ENCODE peak calls at places on chromosomes 7 and 10, in six cellular contexts. One of them, this sample, is unnamed.

GRCh38 chr7:106287786-106288185 is 3.0 kb upstream of the NAMPT start:
- DNase-seq in mesothelial cell of epicardium: no peak
- DNase-seq in endodermal cell: no peak
- DNase-seq in body of pancreas: no peak
- DNase-seq in spleen: no peak
- DNase-seq in GM06990: no peak
- DNase-seq in this sample: no peak

GRCh38 chr7:80662252-80662651 is 23.8 kb downstream of the CD36 start:
- DNase-seq in mesothelial cell of epicardium: no peak
- DNase-seq in endodermal cell: no peak
- DNase-seq in body of pancreas: no peak
- DNase-seq in spleen: no peak
- DNase-seq in GM06990: no peak
- DNase-seq in this sample: no peak

GRCh38 chr10:130141878-130142277 is 5.7 kb downstream of the GLRX3 start:
- DNase-seq in mesothelial cell of epicardium: no peak
- DNase-seq in endodermal cell: no peak
- DNase-seq in body of pancreas: no peak
- DNase-seq in spleen: no peak
- DNase-seq in GM06990: no peak
- DNase-seq in this sample: no peak

GRCh38 chr7:150941983-150942590 is 36.0 kb downstream of the KCNH2 start:
- DNase-seq in mesothelial cell of epicardium: no peak
- DNase-seq in endodermal cell: peak; percentile 79
- DNase-seq in body of pancreas: peak; percentile 10
- DNase-seq in spleen: peak; percentile 82
- DNase-seq in GM06990: no peak
- DNase-seq in this sample: no peak

GRCh38 chr7:27661776-27662489 is 750 bp downstream of the HIBADH start:
- DNase-seq in mesothelial cell of epicardium: no peak
- DNase-seq in endodermal cell: peak; percentile 82
- DNase-seq in body of pancreas: no peak
- DNase-seq in spleen: peak; percentile 86
- DNase-seq in GM06990: no peak
- DNase-seq in this sample: peak; percentile 26

GRCh38 chr10:82505009-82505408 is 630.0 kb downstream of the NRG3 start:
- DNase-seq in mesothelial cell of epicardium: no peak
- DNase-seq in endodermal cell: no peak
- DNase-seq in body of pancreas: no peak
- DNase-seq in spleen: no peak
- DNase-seq in GM06990: no peak
- DNase-seq in this sample: no peak

GRCh38 chr7:17370901-17371550 is 72.6 kb downstream of the AHR start:
- DNase-seq in mesothelial cell of epicardium: no peak
- DNase-seq in endodermal cell: no peak
- DNase-seq in body of pancreas: no peak
- DNase-seq in spleen: no peak
- DNase-seq in GM06990: no peak
- DNase-seq in this sample: no peak

GRCh38 chr10:79490400-79491081 is 21.8 kb upstream of the EIF5AL1 start:
- DNase-seq in mesothelial cell of epicardium: no peak
- DNase-seq in endodermal cell: peak; percentile 59
- DNase-seq in body of pancreas: no peak
- DNase-seq in spleen: no peak
- DNase-seq in GM06990: no peak
- DNase-seq in this sample: no peak

GRCh38 chr10:119706521-119707278 is 19.1 kb upstream of the INPP5F start:
- DNase-seq in mesothelial cell of epicardium: no peak
- DNase-seq in endodermal cell: peak; percentile 57
- DNase-seq in body of pancreas: no peak
- DNase-seq in spleen: no peak
- DNase-seq in GM06990: no peak
- DNase-seq in this sample: no peak

GRCh38 chr7:151687523-151688235 is 168.0 kb upstream of the RHEB start:
- DNase-seq in mesothelial cell of epicardium: no peak
- DNase-seq in endodermal cell: peak; percentile 93
- DNase-seq in body of pancreas: peak; percentile 60
- DNase-seq in spleen: no peak
- DNase-seq in GM06990: no peak
- DNase-seq in this sample: peak; percentile 49

GRCh38 chr7:26451997-26452396 is 160.3 kb downstream of the SNX10 start:
- DNase-seq in mesothelial cell of epicardium: no peak
- DNase-seq in endodermal cell: peak; percentile 80
- DNase-seq in body of pancreas: no peak
- DNase-seq in spleen: no peak
- DNase-seq in GM06990: no peak
- DNase-seq in this sample: no peak

GRCh38 chr10:131024259-131025131 is 287.0 kb downstream of the TCERG1L start:
- DNase-seq in mesothelial cell of epicardium: no peak
- DNase-seq in endodermal cell: no peak
- DNase-seq in body of pancreas: no peak
- DNase-seq in spleen: peak; percentile 38
- DNase-seq in GM06990: no peak
- DNase-seq in this sample: no peak

GRCh38 chr10:125739994-125740679 is 20.6 kb downstream of the EDRF1 start:
- DNase-seq in mesothelial cell of epicardium: no peak
- DNase-seq in endodermal cell: no peak
- DNase-seq in body of pancreas: no peak
- DNase-seq in spleen: no peak
- DNase-seq in GM06990: no peak
- DNase-seq in this sample: no peak

GRCh38 chr10:125734148-125734547 is 14.6 kb downstream of the EDRF1 start:
- DNase-seq in mesothelial cell of epicardium: no peak
- DNase-seq in endodermal cell: no peak
- DNase-seq in body of pancreas: no peak
- DNase-seq in spleen: no peak
- DNase-seq in GM06990: no peak
- DNase-seq in this sample: no peak

GRCh38 chr10:125734823-125735222 is 15.3 kb downstream of the EDRF1 start:
- DNase-seq in mesothelial cell of epicardium: no peak
- DNase-seq in endodermal cell: no peak
- DNase-seq in body of pancreas: no peak
- DNase-seq in spleen: no peak
- DNase-seq in GM06990: no peak
- DNase-seq in this sample: no peak
- TF ChIP-seq CTCF in mesothelial cell of epicardium: peak; percentile 25
- TF ChIP-seq CTCF in endodermal cell: peak; percentile 64
- TF ChIP-seq CTCF in body of pancreas: no peak
- TF ChIP-seq CTCF in spleen: no peak
- TF ChIP-seq CTCF in GM06990: no peak
- TF ChIP-seq CTCF in this sample: peak; percentile 28

GRCh38 chr7:114921636-114922150 is at the start of gene MDFIC:
- DNase-seq in mesothelial cell of epicardium: no peak
- DNase-seq in endodermal cell: no peak
- DNase-seq in body of pancreas: peak; percentile 40
- DNase-seq in spleen: peak; percentile 75
- DNase-seq in GM06990: no peak
- DNase-seq in this sample: no peak
- TF ChIP-seq CTCF in mesothelial cell of epicardium: no peak
- TF ChIP-seq CTCF in endodermal cell: no peak
- TF ChIP-seq CTCF in body of pancreas: peak; percentile 7
- TF ChIP-seq CTCF in spleen: no peak
- TF ChIP-seq CTCF in GM06990: no peak
- TF ChIP-seq CTCF in this sample: no peak

GRCh38 chr7:123749537-123749857 is 694 bp upstream of the WASL start:
- DNase-seq in mesothelial cell of epicardium: no peak
- DNase-seq in endodermal cell: no peak
- DNase-seq in body of pancreas: no peak
- DNase-seq in spleen: no peak
- DNase-seq in GM06990: no peak
- DNase-seq in this sample: no peak
- TF ChIP-seq CTCF in mesothelial cell of epicardium: no peak
- TF ChIP-seq CTCF in endodermal cell: peak; percentile 44
- TF ChIP-seq CTCF in body of pancreas: peak; percentile 44
- TF ChIP-seq CTCF in spleen: peak; percentile 13
- TF ChIP-seq CTCF in GM06990: no peak
- TF ChIP-seq CTCF in this sample: peak; percentile 37

GRCh38 chr7:22481726-22482125 is 18.3 kb downstream of the STEAP1B start:
- DNase-seq in mesothelial cell of epicardium: no peak
- DNase-seq in endodermal cell: no peak
- DNase-seq in body of pancreas: no peak
- DNase-seq in spleen: no peak
- DNase-seq in GM06990: no peak
- DNase-seq in this sample: no peak
- TF ChIP-seq CTCF in mesothelial cell of epicardium: no peak
- TF ChIP-seq CTCF in endodermal cell: no peak
- TF ChIP-seq CTCF in body of pancreas: no peak
- TF ChIP-seq CTCF in spleen: no peak
- TF ChIP-seq CTCF in GM06990: no peak
- TF ChIP-seq CTCF in this sample: no peak

DNA sequence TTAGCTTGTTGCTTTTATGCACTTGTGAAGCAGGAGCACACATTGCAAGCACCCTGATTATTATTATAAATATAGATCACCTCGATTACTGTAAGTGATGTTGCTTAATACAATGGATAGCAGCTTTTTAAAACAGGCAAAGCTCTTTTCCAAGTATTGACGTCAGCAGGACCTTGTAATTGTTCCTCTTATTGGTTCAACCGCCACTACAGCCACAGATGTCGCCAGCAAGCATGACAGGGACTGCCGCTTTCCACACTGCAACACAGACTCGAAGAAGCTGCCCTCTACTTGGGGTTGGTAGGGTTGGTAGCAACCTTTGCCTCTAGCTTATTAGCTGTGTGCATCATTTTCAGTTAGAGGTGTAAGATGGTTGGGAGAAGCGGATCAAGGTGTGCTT is 167.6 kb downstream of the ZNF365 start:
- DNase-seq in mesothelial cell of epicardium: no peak
- DNase-seq in endodermal cell: no peak
- DNase-seq in body of pancreas: no peak
- DNase-seq in spleen: no peak
- DNase-seq in GM06990: no peak
- DNase-seq in this sample: no peak
- TF ChIP-seq CTCF in mesothelial cell of epicardium: no peak
- TF ChIP-seq CTCF in endodermal cell: no peak
- TF ChIP-seq CTCF in body of pancreas: no peak
- TF ChIP-seq CTCF in spleen: no peak
- TF ChIP-seq CTCF in GM06990: no peak
- TF ChIP-seq CTCF in this sample: no peak

DNA sequence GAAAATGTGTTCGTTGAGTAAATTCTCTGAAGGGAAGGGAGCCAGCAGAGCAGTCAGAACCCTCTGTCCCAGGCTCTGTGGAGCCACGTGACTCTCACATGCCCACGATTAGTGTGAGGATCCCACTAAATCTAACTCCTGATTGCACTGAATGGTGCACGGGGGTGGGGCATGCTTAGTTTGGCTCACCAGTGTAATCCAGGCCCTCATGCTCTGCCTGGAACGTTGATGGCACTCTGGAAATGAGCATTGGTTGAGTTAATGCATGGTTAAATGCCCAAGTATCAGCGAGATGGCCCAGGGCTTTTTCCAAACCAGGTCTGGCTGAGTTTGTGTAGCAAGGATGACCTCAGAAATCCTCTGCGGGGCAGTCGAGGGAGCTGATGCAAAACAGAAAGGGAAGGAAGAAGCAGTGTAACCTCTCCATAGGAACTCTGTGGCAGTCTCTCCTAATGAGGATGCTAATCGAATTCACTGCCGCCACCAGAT is 98.3 kb downstream of the C10orf105 start:
- DNase-seq in mesothelial cell of epicardium: no peak
- DNase-seq in endodermal cell: peak; percentile 80
- DNase-seq in body of pancreas: no peak
- DNase-seq in spleen: no peak
- DNase-seq in GM06990: no peak
- DNase-seq in this sample: no peak
- TF ChIP-seq CTCF in mesothelial cell of epicardium: no peak
- TF ChIP-seq CTCF in endodermal cell: peak; percentile 40
- TF ChIP-seq CTCF in body of pancreas: no peak
- TF ChIP-seq CTCF in spleen: no peak
- TF ChIP-seq CTCF in GM06990: no peak
- TF ChIP-seq CTCF in this sample: no peak

GRCh38 chr10:34079702-34080484 is 735.2 kb downstream of the PARD3 start:
- DNase-seq in mesothelial cell of epicardium: no peak
- DNase-seq in endodermal cell: no peak
- DNase-seq in body of pancreas: no peak
- DNase-seq in spleen: no peak
- DNase-seq in GM06990: no peak
- DNase-seq in this sample: no peak

GRCh38 chr10:34080485-34081346 is 734.4 kb downstream of the PARD3 start:
- DNase-seq in mesothelial cell of epicardium: no peak
- DNase-seq in endodermal cell: no peak
- DNase-seq in body of pancreas: no peak
- DNase-seq in spleen: no peak
- DNase-seq in GM06990: no peak
- DNase-seq in this sample: no peak

GRCh38 chr10:34083567-34083966 is 731.5 kb downstream of the PARD3 start:
- DNase-seq in mesothelial cell of epicardium: no peak
- DNase-seq in endodermal cell: no peak
- DNase-seq in body of pancreas: no peak
- DNase-seq in spleen: no peak
- DNase-seq in GM06990: no peak
- DNase-seq in this sample: no peak

GRCh38 chr10:34081347-34081743 is 733.8 kb downstream of the PARD3 start:
- DNase-seq in mesothelial cell of epicardium: no peak
- DNase-seq in endodermal cell: no peak
- DNase-seq in body of pancreas: no peak
- DNase-seq in spleen: no peak
- DNase-seq in GM06990: no peak
- DNase-seq in this sample: no peak

DNA sequence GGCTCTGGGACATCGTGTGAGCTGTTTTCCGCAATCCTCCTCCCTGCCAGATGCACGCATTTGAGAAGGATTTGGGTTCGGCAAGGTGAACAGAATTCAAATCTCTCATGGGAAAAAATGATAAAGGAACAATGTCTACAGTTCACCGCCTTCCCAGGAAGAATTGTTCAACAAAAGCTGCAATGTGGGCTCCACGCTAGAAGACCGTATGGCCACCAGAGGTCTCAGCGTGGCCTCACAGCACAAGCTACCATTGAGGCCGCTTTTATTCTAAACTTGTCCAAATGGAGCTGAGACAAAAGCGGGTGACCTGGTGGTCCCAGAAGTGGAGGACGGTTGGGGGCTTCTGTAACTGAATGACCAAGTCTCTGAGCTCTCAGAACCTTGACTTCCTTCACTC is 733.1 kb downstream of the PARD3 start:
- DNase-seq in mesothelial cell of epicardium: no peak
- DNase-seq in endodermal cell: peak; percentile 62
- DNase-seq in body of pancreas: no peak
- DNase-seq in spleen: no peak
- DNase-seq in GM06990: no peak
- DNase-seq in this sample: no peak
- TF ChIP-seq CTCF in mesothelial cell of epicardium: no peak
- TF ChIP-seq CTCF in endodermal cell: peak; percentile 70
- TF ChIP-seq CTCF in body of pancreas: no peak
- TF ChIP-seq CTCF in spleen: no peak
- TF ChIP-seq CTCF in GM06990: no peak
- TF ChIP-seq CTCF in this sample: no peak

DNA sequence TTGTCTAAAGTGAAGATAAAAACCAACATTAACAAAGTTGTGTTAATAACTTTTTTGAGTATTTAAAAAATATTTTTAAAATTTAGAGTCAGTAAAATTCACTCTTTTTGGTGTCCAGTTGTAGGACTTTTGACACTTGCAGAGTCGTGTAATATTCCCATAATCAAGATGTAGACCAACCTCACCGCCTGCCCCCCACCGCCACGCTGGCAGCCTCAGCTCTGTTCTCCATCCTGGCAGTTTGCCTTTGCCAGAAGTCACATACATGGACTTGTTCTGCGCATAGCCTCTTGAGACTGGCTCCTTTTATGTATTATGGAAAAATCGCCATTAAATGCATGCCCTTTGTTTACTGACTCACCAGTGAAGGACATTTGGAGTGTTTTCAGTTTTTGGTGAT is 27.3 kb upstream of the SYCE1 start:
- DNase-seq in mesothelial cell of epicardium: no peak
- DNase-seq in endodermal cell: no peak
- DNase-seq in body of pancreas: no peak
- DNase-seq in spleen: no peak
- DNase-seq in GM06990: no peak
- DNase-seq in this sample: no peak
- TF ChIP-seq CTCF in mesothelial cell of epicardium: no peak
- TF ChIP-seq CTCF in endodermal cell: no peak
- TF ChIP-seq CTCF in body of pancreas: no peak
- TF ChIP-seq CTCF in spleen: no peak
- TF ChIP-seq CTCF in GM06990: no peak
- TF ChIP-seq CTCF in this sample: no peak